ENCODE peak calls at places on chromosomes 3 and 15, in four cellular contexts. X is CD4-positive, alpha-beta T cell; M is thoracic aorta; A is dorsolateral prefrontal cortex. F is an unnamed sample.

GRCh38 chr15:29668120-29668602 is 154.1 kb downstream of the TJP1 start:
- DNase-seq in X (no peak), A (peak), M (no peak), F (no peak)

GRCh38 chr3:11553436-11554235 is 90.1 kb downstream of the VGLL4 start:
- DNase-seq in A (no peak), X (no peak), M (no peak), F (no peak)

GRCh38 chr3:111618945-111619344 is 23.8 kb upstream of the ZBED2 start:
- DNase-seq in X (no peak), A (no peak), M (no peak), F (no peak)

GRCh38 chr15:52208306-52208946 is 17.2 kb upstream of the GNB5 start:
- DNase-seq in A (peak), M (no peak), X (peak), F (no peak)

GRCh38 chr3:172218350-172219323 is 179.3 kb downstream of the FNDC3B start:
- DNase-seq in X (no peak), A (no peak), M (no peak), F (no peak)

GRCh38 chr3:54822206-54822605 is 105.7 kb downstream of the LRTM1 start:
- DNase-seq in M (no peak), X (no peak), A (no peak), F (no peak)

GRCh38 chr3:52021869-52022268 is 26.2 kb upstream of the RPL29 start:
- DNase-seq in M (no peak), A (no peak), X (no peak), F (no peak)

GRCh38 chr15:72227720-72228119 is 3.3 kb downstream of the PKM start:
- DNase-seq in M (no peak), X (no peak), A (no peak), F (no peak)

GRCh38 chr15:45126535-45127158 is 3.0 kb downstream of the DUOXA1 start:
- DNase-seq in M (no peak), A (no peak), X (peak), F (peak)

GRCh38 chr3:48428088-48428862 is 1.6 kb downstream of the PLXNB1 start:
- DNase-seq in M (no peak), A (peak), X (no peak), F (peak)

GRCh38 chr3:31300802-31301443 is 231.8 kb upstream of the STT3B start:
- DNase-seq in M (no peak), X (no peak), A (no peak), F (no peak)

GRCh38 chr3:195154793-195155535 is 116.0 kb downstream of the XXYLT1 start:
- DNase-seq in M (peak), A (peak), X (no peak), F (no peak)

GRCh38 chr3:55484191-55484644 is 2.9 kb downstream of the WNT5A start:
- DNase-seq in X (no peak), M (no peak), A (no peak), F (no peak)

GRCh38 chr3:151838574-151839312 is 24.8 kb downstream of the AADAC start:
- DNase-seq in X (peak), A (no peak), M (no peak), F (no peak)

GRCh38 chr15:100767002-100767825 is 112.4 kb upstream of the ALDH1A3 start:
- DNase-seq in M (no peak), X (no peak), A (peak), F (no peak)

GRCh38 chr15:29470311-29470710 is 200.7 kb upstream of the NSMCE3 start:
- DNase-seq in A (no peak), M (no peak), X (no peak), F (no peak)

GRCh38 chr3:39809995-39810595 is 686 bp downstream of the MYRIP start:
- DNase-seq in X (no peak), M (no peak), A (peak), F (no peak)

GRCh38 chr3:189862385-189863023 is 231.3 kb downstream of the TP63 start:
- DNase-seq in X (no peak), A (no peak), M (no peak), F (no peak)

GRCh38 chr3:13492976-13493866 is 13.1 kb downstream of the HDAC11 start:
- DNase-seq in X (no peak), M (no peak), A (no peak), F (no peak)

GRCh38 chr3:106025151-106025722 is 156.4 kb upstream of the CBLB start:
- DNase-seq in A (no peak), M (no peak), X (no peak), F (no peak)

GRCh38 chr3:175260145-175260794 is 401.1 kb downstream of the NAALADL2 start:
- DNase-seq in A (no peak), X (no peak), M (no peak), F (no peak)

GRCh38 chr3:110618512-110619226 is 452.9 kb upstream of the NECTIN3 start:
- DNase-seq in M (no peak), A (no peak), X (no peak), F (no peak)

GRCh38 chr15:68313501-68314390 is 36.2 kb downstream of the FEM1B start:
- DNase-seq in A (peak), M (no peak), X (no peak), F (no peak)

GRCh38 chr15:27675571-27675970 is 423.5 kb downstream of the OCA2 start:
- DNase-seq in M (no peak), X (no peak), A (no peak), F (no peak)

GRCh38 chr3:117562000-117562399 is 852.4 kb downstream of the TUSC7 start:
- DNase-seq in X (no peak), A (no peak), M (no peak), F (no peak)

GRCh38 chr3:19065027-19065426 is 83.3 kb upstream of the KCNH8 start:
- DNase-seq in M (no peak), A (no peak), X (no peak), F (no peak)

GRCh38 chr3:47006145-47006651 is 26.7 kb downstream of the NBEAL2 start:
- DNase-seq in M (no peak), X (no peak), A (peak), F (no peak)

GRCh38 chr3:57627976-57628375 is 30.8 kb upstream of the ARF4 start:
- DNase-seq in M (no peak), X (no peak), A (no peak), F (no peak)

DNA sequence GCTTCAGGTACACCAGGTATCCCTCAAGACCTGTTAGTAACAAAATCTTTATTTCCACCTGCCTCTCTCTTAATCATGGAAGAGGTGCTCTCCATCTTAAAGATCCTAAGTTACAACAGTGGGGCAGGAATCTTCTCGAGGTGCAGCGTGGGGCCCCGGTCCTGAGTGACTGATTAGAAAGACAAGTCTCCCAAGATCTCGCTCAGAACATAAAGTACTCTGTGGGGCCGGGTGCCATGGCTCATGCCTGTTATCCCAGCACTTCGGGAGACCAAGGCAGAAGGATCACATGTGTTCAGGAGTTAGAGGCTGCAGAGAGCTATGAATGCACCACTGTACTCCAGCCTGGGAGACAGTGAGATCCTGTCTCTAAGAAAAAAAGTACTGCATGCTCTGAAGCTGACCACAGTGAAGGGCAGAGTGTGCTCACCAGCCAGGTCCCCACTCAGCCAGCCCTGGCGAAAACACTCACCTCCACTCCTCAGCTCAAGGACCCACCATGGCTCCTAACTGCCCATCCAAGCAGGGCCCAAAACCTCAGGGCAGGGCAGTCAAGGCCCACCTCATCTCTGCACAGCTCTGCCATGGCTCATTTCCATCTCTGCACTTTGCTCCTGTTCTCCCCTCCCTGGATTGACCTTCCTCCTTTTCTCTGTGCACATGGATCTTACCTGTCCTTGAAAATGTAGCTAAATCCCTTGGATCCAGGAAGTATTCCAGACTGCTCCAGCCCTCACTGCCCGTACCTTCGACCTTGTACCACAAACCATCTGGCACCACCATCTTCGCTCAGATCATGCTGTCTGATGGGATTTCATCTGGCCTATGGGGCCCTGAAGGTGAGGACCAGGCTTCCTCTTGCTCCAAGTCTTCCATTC is 7.1 kb downstream of the SEMA7A start:
- DNase-seq in X (no peak), M (no peak), A (no peak), F (no peak)
- H3K27ac ChIP-seq in X (no peak), M (no peak), A (peak), F (peak)

DNA sequence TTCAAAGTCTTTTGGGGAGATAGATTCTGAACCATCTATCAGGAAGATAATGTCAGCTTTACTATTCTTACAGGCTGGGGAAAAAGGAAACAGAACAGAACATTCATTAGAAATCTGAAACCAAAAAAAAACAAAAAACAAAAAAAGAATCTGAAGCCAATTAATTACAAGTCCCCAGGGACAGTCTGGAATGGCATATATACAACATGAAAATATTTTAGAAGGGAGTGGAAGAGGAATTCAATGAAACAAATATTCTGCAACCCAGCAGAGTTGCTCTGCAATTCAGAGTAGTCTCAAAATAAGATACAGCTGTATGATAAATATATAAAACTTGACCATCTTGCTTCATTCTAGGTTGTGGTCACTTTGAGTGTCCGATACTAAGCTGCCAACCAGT is 41.7 kb upstream of the CAPN7 start:
- DNase-seq in A (no peak), X (no peak), M (no peak), F (no peak)
- H3K27ac ChIP-seq in A (no peak), X (no peak), M (no peak), F (no peak)

DNA sequence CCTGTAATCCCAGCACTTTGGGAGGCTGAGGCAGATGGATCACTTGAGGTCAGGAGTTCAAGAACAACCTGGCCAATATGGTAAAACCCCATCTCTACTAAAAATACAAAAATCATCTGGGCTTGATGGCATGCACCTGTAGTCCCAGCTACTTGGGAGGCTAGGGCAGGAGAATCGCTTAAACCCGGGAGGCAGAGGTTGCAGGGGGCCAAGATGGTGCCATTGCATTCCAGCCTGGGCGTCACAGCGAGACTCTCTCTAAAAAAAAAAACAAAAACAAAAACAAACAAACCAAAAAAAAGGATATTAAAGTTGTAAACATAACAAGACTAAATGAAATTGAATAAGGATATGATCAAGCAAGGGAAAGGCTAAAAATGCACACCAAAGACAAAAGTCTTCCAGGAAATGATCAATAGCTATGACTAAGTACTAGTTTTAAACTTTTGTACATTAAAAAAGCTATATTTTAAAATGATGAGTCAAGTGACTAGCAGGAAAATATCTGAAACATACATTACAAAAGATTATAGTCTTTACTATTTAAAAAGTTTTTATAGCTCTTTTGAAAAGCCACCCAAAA is 28.6 kb downstream of the KLHL6 start:
- DNase-seq in A (no peak), M (no peak), X (no peak), F (no peak)
- H3K27ac ChIP-seq in A (no peak), M (no peak), X (no peak), F (no peak)

GRCh38 chr15:74896316-74896715 is 6.5 kb downstream of the MPI start:
- DNase-seq in X (no peak), A (no peak), M (no peak), F (no peak)

GRCh38 chr15:74895830-74896229 is 6.0 kb downstream of the MPI start:
- DNase-seq in M (no peak), A (no peak), X (no peak), F (no peak)

GRCh38 chr15:74901612-74902063 is 5.0 kb downstream of the FAM219B start:
- DNase-seq in A (peak), X (peak), M (no peak), F (no peak)

GRCh38 chr15:74893627-74894026 is 3.8 kb downstream of the MPI start:
- DNase-seq in X (peak), A (no peak), M (no peak), F (no peak)

DNA sequence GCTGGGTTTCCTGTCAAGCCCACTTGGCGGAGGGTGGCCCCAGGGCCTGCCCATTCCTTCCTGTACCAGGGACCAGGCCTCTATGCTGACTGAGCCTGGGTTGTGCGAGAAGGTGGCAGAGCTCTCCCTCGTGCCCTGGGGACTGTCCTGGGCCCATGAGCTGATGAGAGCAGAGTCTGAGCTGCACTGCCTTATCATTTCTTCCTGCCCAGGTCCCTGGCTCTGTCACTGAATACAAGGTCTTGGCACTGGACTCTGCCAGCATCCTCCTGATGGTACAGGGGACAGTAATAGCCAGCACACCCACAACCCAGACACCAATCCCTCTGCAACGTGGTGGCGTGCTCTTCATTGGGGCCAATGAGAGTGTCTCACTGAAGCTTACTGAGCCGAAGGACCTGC is 7.5 kb downstream of the MPI start:
- DNase-seq in A (no peak), X (no peak), M (no peak), F (no peak)
- H3K27ac ChIP-seq in A (peak), X (no peak), M (no peak), F (no peak)

GRCh38 chr15:89303986-89304385 is 30.6 kb downstream of the POLG start:
- DNase-seq in A (no peak), X (no peak), M (no peak), F (no peak)
- H3K27ac ChIP-seq in A (no peak), X (no peak), M (no peak), F (no peak)

F was measured in caudate nucleus.